ENCODE peak calls at places on chromosomes 7 and 10, in six cellular contexts. One of them, this sample, is unnamed.

GRCh38 chr7:78510580-78511188 is 712.1 kb downstream of the PHTF2 start:
- DNase-seq in cerebellar cortex: no peak
- DNase-seq in kidney tubule cell: peak; percentile 62
- DNase-seq in ovary: peak; percentile 39
- DNase-seq in astrocyte of the spinal cord: peak; percentile 51
- DNase-seq in CD8-positive, alpha-beta T cell: no peak
- DNase-seq in this sample: peak; percentile 48

GRCh38 chr10:117107280-117107679 is 30.8 kb downstream of the VAX1 start:
- DNase-seq in cerebellar cortex: no peak
- DNase-seq in kidney tubule cell: no peak
- DNase-seq in ovary: no peak
- DNase-seq in astrocyte of the spinal cord: no peak
- DNase-seq in CD8-positive, alpha-beta T cell: no peak
- DNase-seq in this sample: no peak

GRCh38 chr7:95302976-95303375 is 21.4 kb downstream of the PON1 start:
- DNase-seq in cerebellar cortex: no peak
- DNase-seq in kidney tubule cell: peak; percentile 47
- DNase-seq in ovary: no peak
- DNase-seq in astrocyte of the spinal cord: no peak
- DNase-seq in CD8-positive, alpha-beta T cell: no peak
- DNase-seq in this sample: no peak

GRCh38 chr7:78080811-78081210 is 282.2 kb downstream of the PHTF2 start:
- DNase-seq in cerebellar cortex: peak; percentile 42
- DNase-seq in kidney tubule cell: no peak
- DNase-seq in ovary: no peak
- DNase-seq in astrocyte of the spinal cord: no peak
- DNase-seq in CD8-positive, alpha-beta T cell: no peak
- DNase-seq in this sample: no peak

GRCh38 chr10:50531388-50532077 is 92.2 kb downstream of the SGMS1 start:
- DNase-seq in cerebellar cortex: no peak
- DNase-seq in kidney tubule cell: no peak
- DNase-seq in ovary: no peak
- DNase-seq in astrocyte of the spinal cord: no peak
- DNase-seq in CD8-positive, alpha-beta T cell: no peak
- DNase-seq in this sample: no peak

GRCh38 chr10:117413928-117414618 is 38.8 kb upstream of the PDZD8 start:
- DNase-seq in cerebellar cortex: no peak
- DNase-seq in kidney tubule cell: peak; percentile 86
- DNase-seq in ovary: no peak
- DNase-seq in astrocyte of the spinal cord: no peak
- DNase-seq in CD8-positive, alpha-beta T cell: no peak
- DNase-seq in this sample: no peak

GRCh38 chr10:101292194-101293006 is 61.6 kb upstream of the BTRC start:
- DNase-seq in cerebellar cortex: peak; percentile 83
- DNase-seq in kidney tubule cell: no peak
- DNase-seq in ovary: peak; percentile 46
- DNase-seq in astrocyte of the spinal cord: peak; percentile 5
- DNase-seq in CD8-positive, alpha-beta T cell: no peak
- DNase-seq in this sample: no peak

GRCh38 chr10:79947787-79948424 is 999 bp downstream of the SFTPD start:
- DNase-seq in cerebellar cortex: no peak
- DNase-seq in kidney tubule cell: no peak
- DNase-seq in ovary: no peak
- DNase-seq in astrocyte of the spinal cord: no peak
- DNase-seq in CD8-positive, alpha-beta T cell: no peak
- DNase-seq in this sample: no peak

GRCh38 chr7:43394441-43395130 is 188.3 kb upstream of the STK17A start:
- DNase-seq in cerebellar cortex: no peak
- DNase-seq in kidney tubule cell: peak; percentile 99
- DNase-seq in ovary: no peak
- DNase-seq in astrocyte of the spinal cord: no peak
- DNase-seq in CD8-positive, alpha-beta T cell: no peak
- DNase-seq in this sample: no peak

GRCh38 chr10:121975295-121976086 is 474 bp upstream of the NSMCE4A start:
- DNase-seq in cerebellar cortex: no peak
- DNase-seq in kidney tubule cell: no peak
- DNase-seq in ovary: no peak
- DNase-seq in astrocyte of the spinal cord: no peak
- DNase-seq in CD8-positive, alpha-beta T cell: no peak
- DNase-seq in this sample: no peak

GRCh38 chr10:86964847-86965190 is 3.5 kb upstream of the ADIRF start:
- DNase-seq in cerebellar cortex: no peak
- DNase-seq in kidney tubule cell: no peak
- DNase-seq in ovary: no peak
- DNase-seq in astrocyte of the spinal cord: no peak
- DNase-seq in CD8-positive, alpha-beta T cell: no peak
- DNase-seq in this sample: no peak

GRCh38 chr10:90288403-90288933 is 569.4 kb downstream of the HTR7 start:
- DNase-seq in cerebellar cortex: no peak
- DNase-seq in kidney tubule cell: peak; percentile 39
- DNase-seq in ovary: no peak
- DNase-seq in astrocyte of the spinal cord: peak; percentile 74
- DNase-seq in CD8-positive, alpha-beta T cell: no peak
- DNase-seq in this sample: peak; percentile 18

GRCh38 chr10:14579405-14579804 is 195.3 kb downstream of the FAM107B start:
- DNase-seq in cerebellar cortex: no peak
- DNase-seq in kidney tubule cell: no peak
- DNase-seq in ovary: no peak
- DNase-seq in astrocyte of the spinal cord: no peak
- DNase-seq in CD8-positive, alpha-beta T cell: no peak
- DNase-seq in this sample: no peak

GRCh38 chr7:32108651-32109050 is 38.4 kb upstream of the PDE1C start:
- DNase-seq in cerebellar cortex: peak; percentile 39
- DNase-seq in kidney tubule cell: no peak
- DNase-seq in ovary: no peak
- DNase-seq in astrocyte of the spinal cord: no peak
- DNase-seq in CD8-positive, alpha-beta T cell: no peak
- DNase-seq in this sample: no peak

GRCh38 chr7:77799078-77799964 is 748 bp downstream of the PHTF2 start:
- DNase-seq in cerebellar cortex: peak; percentile 58
- DNase-seq in kidney tubule cell: peak; percentile 38
- DNase-seq in ovary: peak; percentile 73
- DNase-seq in astrocyte of the spinal cord: peak; percentile 29
- DNase-seq in CD8-positive, alpha-beta T cell: peak; percentile 5
- DNase-seq in this sample: no peak

GRCh38 chr7:148708026-148708685 is 9.5 kb downstream of the CUL1 start:
- DNase-seq in cerebellar cortex: no peak
- DNase-seq in kidney tubule cell: no peak
- DNase-seq in ovary: no peak
- DNase-seq in astrocyte of the spinal cord: no peak
- DNase-seq in CD8-positive, alpha-beta T cell: no peak
- DNase-seq in this sample: no peak

GRCh38 chr7:44284216-44284615 is 41.2 kb downstream of the CAMK2B start:
- DNase-seq in cerebellar cortex: no peak
- DNase-seq in kidney tubule cell: no peak
- DNase-seq in ovary: peak; percentile 16
- DNase-seq in astrocyte of the spinal cord: no peak
- DNase-seq in CD8-positive, alpha-beta T cell: no peak
- DNase-seq in this sample: no peak

This sample was measured in iPS DF 6.9.